ENCODE peak calls at places on chromosomes 3 and 15, in four cellular contexts. B is CD8-positive, alpha-beta memory T cell; R is DND-41; C is upper lobe of right lung. F is an unnamed sample. For H3K36me3 and H3K4me1, the result is how much of the 10 kb centered on the place peaks cover.

GRCh38 chr3:129526121-129526900 is 2.1 kb upstream of the RHO start:
- DNase-seq in B (no peak), R (no peak), C (no peak), F (no peak)

GRCh38 chr3:99865321-99865720 is 47.7 kb downstream of the CMSS1 start:
- DNase-seq in B (no peak), R (no peak), C (no peak), F (no peak)

GRCh38 chr15:49898097-49898496 is 220.9 kb downstream of the ATP8B4 start:
- DNase-seq in B (no peak), R (no peak), C (no peak), F (no peak)

GRCh38 chr3:114666613-114667012 is 372.8 kb downstream of the TIGIT start:
- DNase-seq in B (no peak), R (no peak), C (no peak), F (no peak)

GRCh38 chr3:73009008-73009407 is 12.4 kb downstream of the PPP4R2 start:
- DNase-seq in B (no peak), R (no peak), C (no peak), F (no peak)

GRCh38 chr3:39705351-39705900 is 104.0 kb upstream of the MYRIP start:
- DNase-seq in B (no peak), R (no peak), C (no peak), F (no peak)

GRCh38 chr3:55042591-55042990 is 114.7 kb upstream of the LRTM1 start:
- DNase-seq in B (no peak), R (no peak), C (no peak), F (no peak)

GRCh38 chr3:42148982-42149432 is 57.9 kb downstream of the TRAK1 start:
- DNase-seq in B (no peak), R (no peak), C (no peak), F (no peak)

GRCh38 chr3:43773273-43774104 is 82.8 kb downstream of the ABHD5 start:
- DNase-seq in B (no peak), R (no peak), C (no peak), F (peak)

GRCh38 chr3:186971578-186971977 is 41.3 kb downstream of the ST6GAL1 start:
- DNase-seq in B (no peak), R (no peak), C (no peak), F (no peak)

GRCh38 chr3:146165370-146165769 is 4.4 kb upstream of the PLOD2 start:
- DNase-seq in B (no peak), R (no peak), C (no peak), F (no peak)

GRCh38 chr3:101189786-101190185 is 130.6 kb downstream of the IMPG2 start:
- DNase-seq in B (no peak), R (no peak), C (no peak), F (no peak)

GRCh38 chr15:89463113-89463512 is 33.3 kb downstream of the RHCG start:
- DNase-seq in B (no peak), R (no peak), C (peak), F (no peak)

GRCh38 chr15:85570331-85570730 is 189.9 kb downstream of the AKAP13 start:
- DNase-seq in B (no peak), R (no peak), C (no peak), F (no peak)
- H3K36me3 ChIP-seq in B (under half), R (under half), C (under half), F (under half)

GRCh38 chr3:50423543-50423942 is 64.2 kb upstream of the TMEM115 start:
- DNase-seq in B (no peak), R (no peak), C (peak), F (no peak)
- H3K4me1 ChIP-seq in B (under half), R (under half), C (under half), F (under half)

GRCh38 chr15:90471126-90471525 is 58.6 kb upstream of the CRTC3 start:
- DNase-seq in B (no peak), R (no peak), C (no peak), F (no peak)

GRCh38 chr15:90471769-90472168 is 58.0 kb upstream of the CRTC3 start:
- DNase-seq in B (no peak), R (no peak), C (no peak), F (no peak)

GRCh38 chr15:90465930-90466567 is 63.7 kb upstream of the CRTC3 start:
- DNase-seq in B (no peak), R (no peak), C (no peak), F (no peak)

GRCh38 chr15:90470453-90470852 is 59.3 kb upstream of the CRTC3 start:
- DNase-seq in B (no peak), R (no peak), C (no peak), F (no peak)

GRCh38 chr15:90469723-90470122 is 60.0 kb upstream of the CRTC3 start:
- DNase-seq in B (no peak), R (no peak), C (no peak), F (no peak)
- H3K36me3 ChIP-seq in B (half or more), R (half or more), C (half or more), F (half or more)

GRCh38 chr3:107426223-107426622 is 49.0 kb downstream of the CCDC54 start:
- DNase-seq in B (no peak), R (no peak), C (no peak), F (no peak)

GRCh38 chr3:107421170-107421792 is 44.0 kb downstream of the CCDC54 start:
- DNase-seq in B (no peak), R (peak), C (no peak), F (no peak)

GRCh38 chr3:107428051-107428858 is 51.0 kb downstream of the CCDC54 start:
- DNase-seq in B (no peak), R (no peak), C (no peak), F (no peak)

GRCh38 chr3:107421881-107422280 is 44.6 kb downstream of the CCDC54 start:
- DNase-seq in B (no peak), R (no peak), C (no peak), F (no peak)

DNA sequence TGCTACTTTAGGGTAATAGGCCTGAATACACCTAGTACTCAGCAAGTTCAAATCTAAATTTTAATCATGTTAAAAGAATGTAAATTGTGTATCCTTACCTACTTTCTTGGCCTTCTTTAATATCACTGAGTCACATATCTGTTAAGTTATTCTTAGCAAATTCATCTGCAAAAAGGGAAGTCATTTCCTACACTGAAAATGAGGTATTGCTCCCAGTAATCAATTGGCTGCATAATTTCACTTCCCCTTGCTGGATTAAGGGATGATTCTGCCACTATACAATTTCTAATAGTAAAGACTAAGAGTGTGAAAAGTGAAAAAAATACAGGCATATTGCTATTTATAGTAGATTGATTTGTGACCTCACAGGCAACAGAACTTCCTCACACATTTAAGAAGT is 47.8 kb downstream of the CCDC54 start:
- DNase-seq in B (no peak), R (no peak), C (no peak), F (no peak)
- H3K4me1 ChIP-seq in B (under half), R (under half), C (under half), F (under half)

DNA sequence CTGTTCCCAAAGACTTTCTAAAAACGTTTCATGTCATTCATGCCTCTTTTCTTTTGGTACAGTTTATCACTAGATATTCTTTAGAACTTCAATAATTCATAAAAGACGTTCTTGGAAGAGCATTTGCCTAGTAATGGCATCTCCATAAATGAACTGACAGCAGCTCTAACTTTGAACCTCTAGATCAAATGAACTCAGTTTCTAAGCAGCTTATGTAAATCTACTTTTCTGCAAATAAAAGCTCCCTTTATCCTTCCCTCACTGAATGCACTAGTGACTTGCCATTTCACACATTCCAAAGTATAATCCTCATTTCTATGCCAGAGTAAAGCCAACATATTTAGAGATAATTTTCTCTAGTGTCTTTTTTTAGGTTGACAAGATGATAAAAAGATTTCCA is 85.2 kb downstream of the ZMAT3 start:
- DNase-seq in B (no peak), R (no peak), C (no peak), F (no peak)
- H3K36me3 ChIP-seq in B (under half), R (under half), C (under half), F (under half)